ENCODE peak calls at places on chromosomes 12 and 14, in seven cellular contexts. One of them, this sample, is unnamed.

GRCh38 chr14:101564444-101564776 is 3.1 kb downstream of the DIO3 start:
- DNase-seq in BJ: no peak
- DNase-seq in endodermal cell: no peak
- DNase-seq in transverse colon: no peak
- DNase-seq in ascending aorta: no peak
- DNase-seq in testis: no peak
- DNase-seq in fibroblast of villous mesenchyme: no peak
- DNase-seq in this sample: no peak

GRCh38 chr12:107761502-107761904 is 566 bp upstream of the PRDM4 start:
- DNase-seq in BJ: no peak
- DNase-seq in endodermal cell: peak; percentile 75
- DNase-seq in transverse colon: no peak
- DNase-seq in ascending aorta: no peak
- DNase-seq in testis: peak; percentile 20
- DNase-seq in fibroblast of villous mesenchyme: no peak
- DNase-seq in this sample: peak; percentile 12

GRCh38 chr12:69240625-69240984 is 1.2 kb downstream of the CPSF6 start:
- DNase-seq in BJ: no peak
- DNase-seq in endodermal cell: peak; percentile 62
- DNase-seq in transverse colon: no peak
- DNase-seq in ascending aorta: no peak
- DNase-seq in testis: no peak
- DNase-seq in fibroblast of villous mesenchyme: peak; percentile 28
- DNase-seq in this sample: peak; percentile 15

GRCh38 chr12:34301251-34302130 is 279.2 kb downstream of the ALG10 start:
- DNase-seq in BJ: no peak
- DNase-seq in endodermal cell: no peak
- DNase-seq in transverse colon: no peak
- DNase-seq in ascending aorta: no peak
- DNase-seq in testis: no peak
- DNase-seq in fibroblast of villous mesenchyme: no peak
- DNase-seq in this sample: no peak

GRCh38 chr12:32197421-32197820 is 90.8 kb downstream of the BICD1 start:
- DNase-seq in BJ: no peak
- DNase-seq in endodermal cell: no peak
- DNase-seq in transverse colon: no peak
- DNase-seq in ascending aorta: no peak
- DNase-seq in testis: no peak
- DNase-seq in fibroblast of villous mesenchyme: peak; percentile 60
- DNase-seq in this sample: no peak

GRCh38 chr12:104751024-104751570 is 207.0 kb downstream of the SLC41A2 start:
- DNase-seq in BJ: no peak
- DNase-seq in endodermal cell: peak; percentile 25
- DNase-seq in transverse colon: no peak
- DNase-seq in ascending aorta: no peak
- DNase-seq in testis: no peak
- DNase-seq in fibroblast of villous mesenchyme: no peak
- DNase-seq in this sample: no peak

GRCh38 chr12:118190266-118190665 is 54.3 kb downstream of the PEBP1 start:
- DNase-seq in BJ: no peak
- DNase-seq in endodermal cell: no peak
- DNase-seq in transverse colon: no peak
- DNase-seq in ascending aorta: no peak
- DNase-seq in testis: peak; percentile 40
- DNase-seq in fibroblast of villous mesenchyme: peak; percentile 52
- DNase-seq in this sample: peak; percentile 15

GRCh38 chr12:61272441-61272840 is 987.8 kb upstream of the USP15 start:
- DNase-seq in BJ: no peak
- DNase-seq in endodermal cell: no peak
- DNase-seq in transverse colon: no peak
- DNase-seq in ascending aorta: no peak
- DNase-seq in testis: no peak
- DNase-seq in fibroblast of villous mesenchyme: no peak
- DNase-seq in this sample: no peak

GRCh38 chr12:3770891-3771290 is 18.0 kb upstream of the CRACR2A start:
- DNase-seq in BJ: no peak
- DNase-seq in endodermal cell: no peak
- DNase-seq in transverse colon: no peak
- DNase-seq in ascending aorta: no peak
- DNase-seq in testis: no peak
- DNase-seq in fibroblast of villous mesenchyme: peak; percentile 68
- DNase-seq in this sample: no peak

GRCh38 chr12:113955109-113955970 is 10.8 kb downstream of the RBM19 start:
- DNase-seq in BJ: no peak
- DNase-seq in endodermal cell: peak; percentile 94
- DNase-seq in transverse colon: peak; percentile 22
- DNase-seq in ascending aorta: no peak
- DNase-seq in testis: no peak
- DNase-seq in fibroblast of villous mesenchyme: peak; percentile 2
- DNase-seq in this sample: peak; percentile 18

GRCh38 chr14:89022274-89022673 is 197.8 kb downstream of the TTC8 start:
- DNase-seq in BJ: no peak
- DNase-seq in endodermal cell: no peak
- DNase-seq in transverse colon: no peak
- DNase-seq in ascending aorta: no peak
- DNase-seq in testis: no peak
- DNase-seq in fibroblast of villous mesenchyme: no peak
- DNase-seq in this sample: no peak

GRCh38 chr14:24382103-24382377 is 14.1 kb downstream of the NFATC4 start:
- DNase-seq in BJ: no peak
- DNase-seq in endodermal cell: peak; percentile 17
- DNase-seq in transverse colon: no peak
- DNase-seq in ascending aorta: no peak
- DNase-seq in testis: no peak
- DNase-seq in fibroblast of villous mesenchyme: no peak
- DNase-seq in this sample: no peak

GRCh38 chr14:104223101-104223809 is 84.9 kb downstream of the KIF26A start:
- DNase-seq in BJ: no peak
- DNase-seq in endodermal cell: no peak
- DNase-seq in transverse colon: peak; percentile 38
- DNase-seq in ascending aorta: no peak
- DNase-seq in testis: peak; percentile 53
- DNase-seq in fibroblast of villous mesenchyme: no peak
- DNase-seq in this sample: peak; percentile 60

GRCh38 chr12:19273482-19274330 is 144.2 kb downstream of the PLEKHA5 start:
- DNase-seq in BJ: peak; percentile 92
- DNase-seq in endodermal cell: no peak
- DNase-seq in transverse colon: peak; percentile 44
- DNase-seq in ascending aorta: peak; percentile 79
- DNase-seq in testis: peak; percentile 39
- DNase-seq in fibroblast of villous mesenchyme: peak; percentile 96
- DNase-seq in this sample: no peak

GRCh38 chr14:74245292-74245691 is 6.0 kb downstream of the VSX2 start:
- DNase-seq in BJ: no peak
- DNase-seq in endodermal cell: no peak
- DNase-seq in transverse colon: no peak
- DNase-seq in ascending aorta: no peak
- DNase-seq in testis: no peak
- DNase-seq in fibroblast of villous mesenchyme: no peak
- DNase-seq in this sample: no peak

GRCh38 chr14:100616854-100617714 is 29.9 kb upstream of the BEGAIN start:
- DNase-seq in BJ: no peak
- DNase-seq in endodermal cell: peak; percentile 31
- DNase-seq in transverse colon: peak; percentile 6
- DNase-seq in ascending aorta: no peak
- DNase-seq in testis: no peak
- DNase-seq in fibroblast of villous mesenchyme: no peak
- DNase-seq in this sample: peak; percentile 32

DNA sequence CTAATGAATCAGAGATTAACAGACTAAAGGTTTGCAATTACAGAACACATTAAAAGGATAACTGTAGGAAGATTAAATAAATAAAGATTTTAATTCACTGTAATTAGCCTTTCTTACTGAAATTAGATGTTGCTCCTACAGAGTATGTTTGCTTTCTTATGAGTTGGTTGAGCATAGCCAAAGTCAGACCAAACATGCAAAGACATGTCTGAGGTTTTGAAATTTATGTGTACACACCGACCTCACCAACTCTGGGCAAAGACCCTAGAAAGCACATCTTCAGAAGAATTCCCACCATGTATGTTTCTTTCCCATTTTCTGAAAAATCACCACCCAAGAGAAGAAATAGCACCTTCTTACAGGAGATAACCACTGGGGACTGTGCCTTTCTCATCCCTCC is 159.2 kb downstream of the PAX9 start:
- DNase-seq in BJ: no peak
- DNase-seq in endodermal cell: no peak
- DNase-seq in transverse colon: no peak
- DNase-seq in ascending aorta: no peak
- DNase-seq in testis: no peak
- DNase-seq in fibroblast of villous mesenchyme: no peak
- DNase-seq in this sample: no peak
- H3K4me3 ChIP-seq in BJ: no peak overlapping the region
- H3K4me3 ChIP-seq in endodermal cell: no peak overlapping the region
- H3K4me3 ChIP-seq in transverse colon: no peak overlapping the region
- H3K4me3 ChIP-seq in ascending aorta: no peak overlapping the region
- H3K4me3 ChIP-seq in testis: no peak overlapping the region
- H3K4me3 ChIP-seq in fibroblast of villous mesenchyme: no peak overlapping the region
- H3K4me3 ChIP-seq in this sample: no peak overlapping the region

GRCh38 chr14:77000340-77001235 is 27.9 kb downstream of the IRF2BPL start:
- DNase-seq in BJ: no peak
- DNase-seq in endodermal cell: peak; percentile 65
- DNase-seq in transverse colon: no peak
- DNase-seq in ascending aorta: no peak
- DNase-seq in testis: peak; percentile 50
- DNase-seq in fibroblast of villous mesenchyme: peak; percentile 73
- DNase-seq in this sample: peak; percentile 76
- H3K4me3 ChIP-seq in BJ: no peak overlapping the region
- H3K4me3 ChIP-seq in endodermal cell: no peak overlapping the region
- H3K4me3 ChIP-seq in transverse colon: no peak overlapping the region
- H3K4me3 ChIP-seq in ascending aorta: peak overlapping the region; percentile 12
- H3K4me3 ChIP-seq in testis: no peak overlapping the region
- H3K4me3 ChIP-seq in fibroblast of villous mesenchyme: no peak overlapping the region
- H3K4me3 ChIP-seq in this sample: no peak overlapping the region

GRCh38 chr12:6850796-6851152 is 312 bp downstream of the CDCA3 start:
- DNase-seq in BJ: no peak
- DNase-seq in endodermal cell: no peak
- DNase-seq in transverse colon: no peak
- DNase-seq in ascending aorta: no peak
- DNase-seq in testis: no peak
- DNase-seq in fibroblast of villous mesenchyme: no peak
- DNase-seq in this sample: no peak
- H3K4me3 ChIP-seq in BJ: peak overlapping the region; percentile 78
- H3K4me3 ChIP-seq in endodermal cell: peak overlapping the region; percentile 92
- H3K4me3 ChIP-seq in transverse colon: no peak overlapping the region
- H3K4me3 ChIP-seq in ascending aorta: no peak overlapping the region
- H3K4me3 ChIP-seq in testis: peak overlapping the region; percentile 76
- H3K4me3 ChIP-seq in fibroblast of villous mesenchyme: peak overlapping the region; percentile 75
- H3K4me3 ChIP-seq in this sample: peak overlapping the region; percentile 53

GRCh38 chr14:36657409-36658090 is 4.1 kb upstream of the PAX9 start:
- DNase-seq in BJ: no peak
- DNase-seq in endodermal cell: peak; percentile 82
- DNase-seq in transverse colon: no peak
- DNase-seq in ascending aorta: no peak
- DNase-seq in testis: peak; percentile 24
- DNase-seq in fibroblast of villous mesenchyme: no peak
- DNase-seq in this sample: no peak
- H3K4me3 ChIP-seq in BJ: no peak overlapping the region
- H3K4me3 ChIP-seq in endodermal cell: peak overlapping the region; percentile 44
- H3K4me3 ChIP-seq in transverse colon: no peak overlapping the region
- H3K4me3 ChIP-seq in ascending aorta: peak overlapping the region; percentile 42
- H3K4me3 ChIP-seq in testis: peak overlapping the region; percentile 3
- H3K4me3 ChIP-seq in fibroblast of villous mesenchyme: no peak overlapping the region
- H3K4me3 ChIP-seq in this sample: no peak overlapping the region

DNA sequence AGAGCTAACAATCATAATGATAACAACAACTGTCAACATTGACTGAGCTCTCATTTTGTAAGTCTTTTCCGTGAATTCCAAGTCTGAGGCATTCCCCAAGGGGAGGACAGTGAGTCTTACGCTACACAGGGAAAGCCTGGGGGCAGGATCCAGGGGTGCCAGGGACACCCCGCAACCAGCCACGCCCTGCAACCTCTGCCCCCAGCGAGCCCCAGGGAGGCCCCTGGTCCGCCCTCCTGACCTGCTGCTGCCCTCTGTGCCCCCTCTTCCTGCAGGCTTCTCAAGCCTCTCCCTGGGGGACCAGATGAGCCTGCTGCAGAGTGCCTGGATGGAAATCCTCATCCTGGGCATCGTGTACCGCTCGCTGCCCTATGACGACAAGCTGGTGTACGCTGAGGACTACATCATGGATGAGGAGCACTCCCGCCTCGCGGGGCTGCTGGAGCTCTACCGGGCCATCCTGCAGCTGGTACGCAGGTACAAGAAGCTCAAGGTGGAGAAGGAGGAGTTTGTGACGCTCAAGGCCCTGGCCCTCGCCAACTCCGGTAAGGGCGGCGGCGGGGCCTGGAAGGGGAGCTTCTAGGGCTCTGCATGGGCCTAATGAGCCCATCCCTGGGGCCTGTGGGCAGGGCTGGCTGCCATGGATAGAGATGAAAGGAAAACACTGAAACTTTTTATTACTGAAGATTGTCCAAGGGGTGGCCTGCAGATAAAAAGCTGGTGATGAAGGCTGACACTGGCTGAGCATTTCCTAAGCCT is 115.4 kb downstream of the ESRRB start:
- DNase-seq in BJ: no peak
- DNase-seq in endodermal cell: no peak
- DNase-seq in transverse colon: no peak
- DNase-seq in ascending aorta: no peak
- DNase-seq in testis: no peak
- DNase-seq in fibroblast of villous mesenchyme: no peak
- DNase-seq in this sample: no peak
- H3K4me3 ChIP-seq in BJ: no peak overlapping the region
- H3K4me3 ChIP-seq in endodermal cell: no peak overlapping the region
- H3K4me3 ChIP-seq in transverse colon: no peak overlapping the region
- H3K4me3 ChIP-seq in ascending aorta: no peak overlapping the region
- H3K4me3 ChIP-seq in testis: no peak overlapping the region
- H3K4me3 ChIP-seq in fibroblast of villous mesenchyme: no peak overlapping the region
- H3K4me3 ChIP-seq in this sample: no peak overlapping the region

This sample was measured in cardiac muscle cell.